ENCODE peak calls at places on chromosomes 12 and 14, in ten cellular contexts. One of them, this sample, is unnamed.

GRCh38 chr12:47156167-47156736 is 76.5 kb upstream of the AMIGO2 start:
- DNase-seq in effector memory CD4-positive, alpha-beta T cell: no peak
- DNase-seq in GM23248: peak; percentile 34
- DNase-seq in fibroblast of lung: peak; percentile 24
- DNase-seq in psoas muscle: no peak
- DNase-seq in Panc1: no peak
- DNase-seq in adrenal gland: peak; percentile 72
- DNase-seq in left ventricle myocardium inferior: no peak
- DNase-seq in Caco-2: no peak
- DNase-seq in lung: no peak
- DNase-seq in this sample: peak; percentile 62

GRCh38 chr14:103882503-103883262 is 35.3 kb upstream of the PPP1R13B start:
- DNase-seq in effector memory CD4-positive, alpha-beta T cell: no peak
- DNase-seq in GM23248: no peak
- DNase-seq in fibroblast of lung: no peak
- DNase-seq in psoas muscle: no peak
- DNase-seq in Panc1: no peak
- DNase-seq in adrenal gland: no peak
- DNase-seq in left ventricle myocardium inferior: no peak
- DNase-seq in Caco-2: no peak
- DNase-seq in lung: no peak
- DNase-seq in this sample: no peak

GRCh38 chr12:107654866-107655265 is 30.7 kb upstream of the PWP1 start:
- DNase-seq in effector memory CD4-positive, alpha-beta T cell: no peak
- DNase-seq in GM23248: no peak
- DNase-seq in fibroblast of lung: no peak
- DNase-seq in psoas muscle: no peak
- DNase-seq in Panc1: no peak
- DNase-seq in adrenal gland: no peak
- DNase-seq in left ventricle myocardium inferior: no peak
- DNase-seq in Caco-2: no peak
- DNase-seq in lung: no peak
- DNase-seq in this sample: no peak

GRCh38 chr12:98594050-98594853 is 766 bp downstream of the SLC25A3 start:
- DNase-seq in effector memory CD4-positive, alpha-beta T cell: no peak
- DNase-seq in GM23248: peak; percentile 71
- DNase-seq in fibroblast of lung: peak; percentile 38
- DNase-seq in psoas muscle: peak; percentile 81
- DNase-seq in Panc1: no peak
- DNase-seq in adrenal gland: peak; percentile 61
- DNase-seq in left ventricle myocardium inferior: peak; percentile 41
- DNase-seq in Caco-2: peak; percentile 37
- DNase-seq in lung: peak; percentile 33
- DNase-seq in this sample: peak; percentile 63

GRCh38 chr12:43103866-43104265 is 448.1 kb downstream of the ADAMTS20 start:
- DNase-seq in effector memory CD4-positive, alpha-beta T cell: no peak
- DNase-seq in GM23248: no peak
- DNase-seq in fibroblast of lung: no peak
- DNase-seq in psoas muscle: no peak
- DNase-seq in Panc1: no peak
- DNase-seq in adrenal gland: no peak
- DNase-seq in left ventricle myocardium inferior: no peak
- DNase-seq in Caco-2: no peak
- DNase-seq in lung: no peak
- DNase-seq in this sample: no peak

GRCh38 chr12:108691995-108692808 is 39.1 kb downstream of the CORO1C start:
- DNase-seq in effector memory CD4-positive, alpha-beta T cell: no peak
- DNase-seq in GM23248: peak; percentile 51
- DNase-seq in fibroblast of lung: no peak
- DNase-seq in psoas muscle: peak; percentile 55
- DNase-seq in Panc1: no peak
- DNase-seq in adrenal gland: peak; percentile 19
- DNase-seq in left ventricle myocardium inferior: peak; percentile 49
- DNase-seq in Caco-2: no peak
- DNase-seq in lung: peak; percentile 67
- DNase-seq in this sample: peak; percentile 48

GRCh38 chr14:24416254-24416931 is 13.1 kb downstream of the CBLN3 start:
- DNase-seq in effector memory CD4-positive, alpha-beta T cell: no peak
- DNase-seq in GM23248: no peak
- DNase-seq in fibroblast of lung: no peak
- DNase-seq in psoas muscle: no peak
- DNase-seq in Panc1: no peak
- DNase-seq in adrenal gland: no peak
- DNase-seq in left ventricle myocardium inferior: no peak
- DNase-seq in Caco-2: no peak
- DNase-seq in lung: no peak
- DNase-seq in this sample: no peak

GRCh38 chr12:110694330-110694891 is 5.5 kb upstream of the HVCN1 start:
- DNase-seq in effector memory CD4-positive, alpha-beta T cell: no peak
- DNase-seq in GM23248: no peak
- DNase-seq in fibroblast of lung: no peak
- DNase-seq in psoas muscle: peak; percentile 71
- DNase-seq in Panc1: no peak
- DNase-seq in adrenal gland: peak; percentile 79
- DNase-seq in left ventricle myocardium inferior: peak; percentile 66
- DNase-seq in Caco-2: no peak
- DNase-seq in lung: no peak
- DNase-seq in this sample: no peak

GRCh38 chr12:124609041-124609984 is 41.9 kb upstream of the NCOR2 start:
- DNase-seq in effector memory CD4-positive, alpha-beta T cell: peak; percentile 74
- DNase-seq in GM23248: no peak
- DNase-seq in fibroblast of lung: peak; percentile 45
- DNase-seq in psoas muscle: peak; percentile 87
- DNase-seq in Panc1: no peak
- DNase-seq in adrenal gland: peak; percentile 80
- DNase-seq in left ventricle myocardium inferior: peak; percentile 81
- DNase-seq in Caco-2: peak; percentile 96
- DNase-seq in lung: peak; percentile 93
- DNase-seq in this sample: peak; percentile 8

GRCh38 chr12:80778005-80778541 is 61.4 kb downstream of the MYF5 start:
- DNase-seq in effector memory CD4-positive, alpha-beta T cell: no peak
- DNase-seq in GM23248: peak; percentile 70
- DNase-seq in fibroblast of lung: peak; percentile 97
- DNase-seq in psoas muscle: no peak
- DNase-seq in Panc1: no peak
- DNase-seq in adrenal gland: peak; percentile 54
- DNase-seq in left ventricle myocardium inferior: peak; percentile 31
- DNase-seq in Caco-2: no peak
- DNase-seq in lung: peak; percentile 52
- DNase-seq in this sample: peak; percentile 89

GRCh38 chr14:51855234-51855633 is 5.2 kb upstream of the GNG2 start:
- DNase-seq in effector memory CD4-positive, alpha-beta T cell: no peak
- DNase-seq in GM23248: peak; percentile 85
- DNase-seq in fibroblast of lung: peak; percentile 55
- DNase-seq in psoas muscle: no peak
- DNase-seq in Panc1: no peak
- DNase-seq in adrenal gland: peak; percentile 63
- DNase-seq in left ventricle myocardium inferior: no peak
- DNase-seq in Caco-2: no peak
- DNase-seq in lung: no peak
- DNase-seq in this sample: peak; percentile 72

GRCh38 chr12:90816353-90817089 is 138.5 kb downstream of the CCER1 start:
- DNase-seq in effector memory CD4-positive, alpha-beta T cell: no peak
- DNase-seq in GM23248: peak; percentile 68
- DNase-seq in fibroblast of lung: no peak
- DNase-seq in psoas muscle: no peak
- DNase-seq in Panc1: no peak
- DNase-seq in adrenal gland: no peak
- DNase-seq in left ventricle myocardium inferior: no peak
- DNase-seq in Caco-2: no peak
- DNase-seq in lung: no peak
- DNase-seq in this sample: peak; percentile 11

GRCh38 chr12:53506450-53506785 is 866 bp downstream of the NPFF start:
- DNase-seq in effector memory CD4-positive, alpha-beta T cell: no peak
- DNase-seq in GM23248: no peak
- DNase-seq in fibroblast of lung: no peak
- DNase-seq in psoas muscle: no peak
- DNase-seq in Panc1: no peak
- DNase-seq in adrenal gland: no peak
- DNase-seq in left ventricle myocardium inferior: no peak
- DNase-seq in Caco-2: no peak
- DNase-seq in lung: no peak
- DNase-seq in this sample: no peak

GRCh38 chr14:22164616-22165015 is 424.4 kb downstream of the DAD1 start:
- DNase-seq in effector memory CD4-positive, alpha-beta T cell: no peak
- DNase-seq in GM23248: no peak
- DNase-seq in fibroblast of lung: no peak
- DNase-seq in psoas muscle: no peak
- DNase-seq in Panc1: no peak
- DNase-seq in adrenal gland: no peak
- DNase-seq in left ventricle myocardium inferior: no peak
- DNase-seq in Caco-2: no peak
- DNase-seq in lung: no peak
- DNase-seq in this sample: no peak

GRCh38 chr14:74239848-74240793 is 872 bp downstream of the VSX2 start:
- DNase-seq in effector memory CD4-positive, alpha-beta T cell: no peak
- DNase-seq in GM23248: peak; percentile 35
- DNase-seq in fibroblast of lung: peak; percentile 12
- DNase-seq in psoas muscle: no peak
- DNase-seq in Panc1: no peak
- DNase-seq in adrenal gland: no peak
- DNase-seq in left ventricle myocardium inferior: no peak
- DNase-seq in Caco-2: no peak
- DNase-seq in lung: no peak
- DNase-seq in this sample: peak; percentile 10

GRCh38 chr14:74242055-74243042 is 3.1 kb downstream of the VSX2 start:
- DNase-seq in effector memory CD4-positive, alpha-beta T cell: no peak
- DNase-seq in GM23248: no peak
- DNase-seq in fibroblast of lung: peak; percentile 4
- DNase-seq in psoas muscle: no peak
- DNase-seq in Panc1: no peak
- DNase-seq in adrenal gland: no peak
- DNase-seq in left ventricle myocardium inferior: no peak
- DNase-seq in Caco-2: no peak
- DNase-seq in lung: no peak
- DNase-seq in this sample: no peak

GRCh38 chr14:74238974-74239847 is at the start of gene VSX2:
- DNase-seq in effector memory CD4-positive, alpha-beta T cell: no peak
- DNase-seq in GM23248: no peak
- DNase-seq in fibroblast of lung: no peak
- DNase-seq in psoas muscle: no peak
- DNase-seq in Panc1: no peak
- DNase-seq in adrenal gland: no peak
- DNase-seq in left ventricle myocardium inferior: no peak
- DNase-seq in Caco-2: no peak
- DNase-seq in lung: no peak
- DNase-seq in this sample: no peak

GRCh38 chr14:74241611-74242005 is 2.4 kb downstream of the VSX2 start:
- DNase-seq in effector memory CD4-positive, alpha-beta T cell: no peak
- DNase-seq in GM23248: no peak
- DNase-seq in fibroblast of lung: peak; percentile 4
- DNase-seq in psoas muscle: no peak
- DNase-seq in Panc1: no peak
- DNase-seq in adrenal gland: no peak
- DNase-seq in left ventricle myocardium inferior: no peak
- DNase-seq in Caco-2: no peak
- DNase-seq in lung: no peak
- DNase-seq in this sample: no peak

DNA sequence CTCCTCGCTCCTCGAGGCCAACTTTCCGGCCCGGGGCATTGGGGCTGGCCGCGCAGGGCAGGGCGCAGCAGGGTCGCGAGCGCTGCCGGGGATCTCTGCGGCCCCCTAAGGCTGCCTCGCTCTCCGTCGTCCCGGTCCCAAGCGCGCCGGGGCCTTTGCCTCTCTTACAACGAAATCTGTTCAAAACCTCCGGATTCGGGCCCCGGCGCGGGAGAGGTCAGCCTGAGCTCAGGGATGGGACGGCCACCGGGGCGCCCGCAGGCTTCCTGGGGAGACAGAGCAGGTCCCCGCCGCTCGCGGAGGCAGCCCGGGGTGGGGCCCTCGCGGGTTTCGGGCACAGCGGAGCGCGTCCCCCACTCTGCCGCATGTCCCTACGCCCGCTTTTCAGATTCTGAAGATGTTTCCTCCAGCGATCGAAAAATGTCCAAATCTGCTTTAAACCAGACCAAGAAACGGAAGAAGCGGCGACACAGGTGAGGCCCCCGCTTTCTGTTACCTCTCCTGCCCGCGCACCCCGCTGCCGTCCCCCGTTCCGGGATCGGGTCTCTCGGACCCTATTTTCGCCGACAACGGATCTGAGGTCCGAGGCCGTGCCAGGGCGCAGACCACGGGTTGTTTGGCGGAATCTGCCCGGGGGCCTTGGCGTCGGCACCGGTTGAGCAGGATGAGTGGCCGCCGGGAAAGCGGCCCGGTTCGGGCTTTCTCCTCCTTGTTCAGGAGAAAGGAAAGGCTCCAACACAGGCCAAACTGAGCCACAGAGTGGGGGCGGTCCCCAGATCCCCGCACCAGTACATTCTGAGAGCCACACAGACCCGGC is 1.8 kb downstream of the VSX2 start:
- DNase-seq in effector memory CD4-positive, alpha-beta T cell: no peak
- DNase-seq in GM23248: peak; percentile 41
- DNase-seq in fibroblast of lung: peak; percentile 15
- DNase-seq in psoas muscle: no peak
- DNase-seq in Panc1: no peak
- DNase-seq in adrenal gland: no peak
- DNase-seq in left ventricle myocardium inferior: no peak
- DNase-seq in Caco-2: no peak
- DNase-seq in lung: no peak
- DNase-seq in this sample: peak; percentile 17
- H3K4me3 ChIP-seq in effector memory CD4-positive, alpha-beta T cell: peak overlapping the region; percentile 29
- H3K4me3 ChIP-seq in GM23248: no peak overlapping the region
- H3K4me3 ChIP-seq in fibroblast of lung: no peak overlapping the region
- H3K4me3 ChIP-seq in psoas muscle: peak overlapping the region; percentile 57
- H3K4me3 ChIP-seq in Panc1: no peak overlapping the region
- H3K4me3 ChIP-seq in adrenal gland: no peak overlapping the region
- H3K4me3 ChIP-seq in left ventricle myocardium inferior: peak overlapping the region; percentile 59
- H3K4me3 ChIP-seq in Caco-2: no peak overlapping the region
- H3K4me3 ChIP-seq in lung: no peak overlapping the region
- H3K4me3 ChIP-seq in this sample: peak overlapping the region; percentile 27

GRCh38 chr12:68775121-68775520 is 29.1 kb downstream of the SLC35E3 start:
- DNase-seq in effector memory CD4-positive, alpha-beta T cell: no peak
- DNase-seq in GM23248: no peak
- DNase-seq in fibroblast of lung: no peak
- DNase-seq in psoas muscle: no peak
- DNase-seq in Panc1: no peak
- DNase-seq in adrenal gland: no peak
- DNase-seq in left ventricle myocardium inferior: no peak
- DNase-seq in Caco-2: no peak
- DNase-seq in lung: no peak
- DNase-seq in this sample: no peak
- H3K4me1 ChIP-seq in effector memory CD4-positive, alpha-beta T cell: no peaks in the 10 kb centered on the region
- H3K4me1 ChIP-seq in GM23248: no peaks in the 10 kb centered on the region
- H3K4me1 ChIP-seq in fibroblast of lung: no peaks in the 10 kb centered on the region
- H3K4me1 ChIP-seq in psoas muscle: no peaks in the 10 kb centered on the region
- H3K4me1 ChIP-seq in Panc1: no peaks in the 10 kb centered on the region
- H3K4me1 ChIP-seq in adrenal gland: no peaks in the 10 kb centered on the region
- H3K4me1 ChIP-seq in left ventricle myocardium inferior: no peaks in the 10 kb centered on the region
- H3K4me1 ChIP-seq in Caco-2: no peaks in the 10 kb centered on the region
- H3K4me1 ChIP-seq in lung: no peaks in the 10 kb centered on the region
- H3K4me1 ChIP-seq in this sample: peaks cover 12% of the 10 kb centered on the region

GRCh38 chr14:90810808-90811207 is 5.4 kb downstream of the TTC7B start:
- DNase-seq in effector memory CD4-positive, alpha-beta T cell: no peak
- DNase-seq in GM23248: no peak
- DNase-seq in fibroblast of lung: no peak
- DNase-seq in psoas muscle: peak; percentile 28
- DNase-seq in Panc1: no peak
- DNase-seq in adrenal gland: no peak
- DNase-seq in left ventricle myocardium inferior: no peak
- DNase-seq in Caco-2: no peak
- DNase-seq in lung: no peak
- DNase-seq in this sample: no peak
- H3K4me3 ChIP-seq in effector memory CD4-positive, alpha-beta T cell: no peak overlapping the region
- H3K4me3 ChIP-seq in GM23248: no peak overlapping the region
- H3K4me3 ChIP-seq in fibroblast of lung: no peak overlapping the region
- H3K4me3 ChIP-seq in psoas muscle: no peak overlapping the region
- H3K4me3 ChIP-seq in Panc1: no peak overlapping the region
- H3K4me3 ChIP-seq in adrenal gland: no peak overlapping the region
- H3K4me3 ChIP-seq in left ventricle myocardium inferior: no peak overlapping the region
- H3K4me3 ChIP-seq in Caco-2: no peak overlapping the region
- H3K4me3 ChIP-seq in lung: no peak overlapping the region
- H3K4me3 ChIP-seq in this sample: no peak overlapping the region

GRCh38 chr12:62922539-62922938 is 12.4 kb downstream of the PPM1H start:
- DNase-seq in effector memory CD4-positive, alpha-beta T cell: no peak
- DNase-seq in GM23248: no peak
- DNase-seq in fibroblast of lung: no peak
- DNase-seq in psoas muscle: no peak
- DNase-seq in Panc1: no peak
- DNase-seq in adrenal gland: no peak
- DNase-seq in left ventricle myocardium inferior: no peak
- DNase-seq in Caco-2: no peak
- DNase-seq in lung: no peak
- DNase-seq in this sample: peak; percentile 24
- H3K4me1 ChIP-seq in effector memory CD4-positive, alpha-beta T cell: no peaks in the 10 kb centered on the region
- H3K4me1 ChIP-seq in GM23248: no peaks in the 10 kb centered on the region
- H3K4me1 ChIP-seq in fibroblast of lung: no peaks in the 10 kb centered on the region
- H3K4me1 ChIP-seq in psoas muscle: no peaks in the 10 kb centered on the region
- H3K4me1 ChIP-seq in Panc1: peaks cover 23% of the 10 kb centered on the region
- H3K4me1 ChIP-seq in adrenal gland: no peaks in the 10 kb centered on the region
- H3K4me1 ChIP-seq in left ventricle myocardium inferior: peaks cover 26% of the 10 kb centered on the region
- H3K4me1 ChIP-seq in Caco-2: peaks cover 17% of the 10 kb centered on the region
- H3K4me1 ChIP-seq in lung: no peaks in the 10 kb centered on the region
- H3K4me1 ChIP-seq in this sample: no peaks in the 10 kb centered on the region